ENCODE peak calls at places on chromosomes 6 and 20, in five cellular contexts. F is fibroblast of lung, G is NT2/D1, V is GM23248, H is mesendoderm. E is an unnamed sample. For H3K4me1, the result is how much of the 10 kb centered on the place peaks cover.

GRCh38 chr20:8372819-8373218 is 240.8 kb downstream of the PLCB1 start:
- DNase-seq in V (no peak), F (no peak), H (no peak), G (no peak), E (no peak)

GRCh38 chr20:46207031-46207549 is 89.0 kb downstream of the CD40 start:
- DNase-seq in H (no peak), V (peak), G (no peak), F (no peak), E (no peak)

GRCh38 chr6:139764498-139764986 is 390.1 kb upstream of the CITED2 start:
- DNase-seq in F (peak), H (peak), V (peak), G (peak), E (peak)

GRCh38 chr6:148874698-148875293 is 128.0 kb downstream of the UST start:
- DNase-seq in F (no peak), V (peak), H (peak), G (no peak), E (no peak)

GRCh38 chr6:10441655-10442009 is 26.8 kb upstream of the TFAP2A start:
- DNase-seq in V (no peak), G (no peak), F (no peak), H (no peak), E (no peak)

GRCh38 chr6:17298257-17298656 is 17.1 kb downstream of the RBM24 start:
- DNase-seq in H (no peak), V (no peak), F (no peak), G (no peak), E (no peak)

GRCh38 chr20:38324159-38324558 is 20.2 kb downstream of the BPI start:
- DNase-seq in H (no peak), F (no peak), V (no peak), G (no peak), E (no peak)

GRCh38 chr6:30312266-30312665 is 14.5 kb upstream of the TRIM39 start:
- DNase-seq in F (no peak), G (no peak), H (no peak), V (no peak), E (no peak)

GRCh38 chr20:3651204-3651970 is 11.8 kb downstream of the GFRA4 start:
- DNase-seq in H (no peak), F (no peak), V (no peak), G (no peak), E (no peak)

GRCh38 chr6:37812835-37813234 is 6.7 kb upstream of the ZFAND3 start:
- DNase-seq in F (no peak), V (no peak), G (no peak), H (no peak), E (no peak)

GRCh38 chr6:41986339-41986738 is 44.7 kb upstream of the CCND3 start:
- DNase-seq in H (no peak), F (no peak), V (no peak), G (no peak), E (no peak)

GRCh38 chr6:37940074-37940847 is 120.7 kb downstream of the ZFAND3 start:
- DNase-seq in F (peak), V (no peak), G (no peak), H (no peak), E (no peak)

GRCh38 chr20:2800590-2801458 is at the start of gene CPXM1:
- DNase-seq in G (peak), F (no peak), H (peak), V (no peak), E (no peak)

GRCh38 chr6:47335456-47335855 is 25.8 kb upstream of the TNFRSF21 start:
- DNase-seq in G (no peak), H (no peak), V (no peak), F (no peak), E (no peak)

GRCh38 chr20:60087563-60088105 is 129.4 kb downstream of the CDH26 start:
- DNase-seq in H (no peak), F (peak), G (no peak), V (no peak), E (no peak)

GRCh38 chr20:30168025-30168799 is 1089.3 kb upstream of the DEFB115 start:
- DNase-seq in H (no peak), V (peak), F (no peak), G (no peak), E (no peak)

GRCh38 chr6:138817799-138818198 is 21.9 kb downstream of the ECT2L start:
- DNase-seq in F (peak), H (peak), V (peak), G (no peak), E (peak)

GRCh38 chr20:1961374-1961773 is 32.5 kb downstream of the PDYN start:
- DNase-seq in F (no peak), V (no peak), H (no peak), G (no peak), E (no peak)

GRCh38 chr6:91299544-91300491 is 712.9 kb upstream of the MAP3K7 start:
- DNase-seq in V (no peak), H (peak), G (peak), F (peak), E (no peak)

GRCh38 chr6:35481215-35481614 is 13.0 kb downstream of the RPL10A start:
- DNase-seq in F (no peak), G (no peak), H (no peak), V (no peak), E (no peak)

GRCh38 chr6:161031721-161032495 is 40.3 kb downstream of the MAP3K4 start:
- DNase-seq in F (peak), V (peak), G (no peak), H (no peak), E (no peak)

GRCh38 chr6:42512498-42513042 is 51.3 kb upstream of the UBR2 start:
- DNase-seq in H (peak), V (no peak), G (no peak), F (no peak), E (no peak)

GRCh38 chr20:44715495-44716308 is 533 bp downstream of the CCN5 start:
- DNase-seq in V (no peak), H (no peak), G (no peak), F (no peak), E (no peak)

GRCh38 chr6:139161817-139162284 is 27.0 kb downstream of the HECA start:
- DNase-seq in H (no peak), V (peak), G (no peak), F (no peak), E (no peak)

GRCh38 chr6:136604928-136605485 is 54.8 kb upstream of the MAP7 start:
- DNase-seq in G (no peak), F (peak), V (no peak), H (no peak), E (no peak)

GRCh38 chr20:17645010-17645409 is 37.0 kb downstream of the RRBP1 start:
- DNase-seq in F (no peak), V (no peak), G (no peak), H (no peak), E (no peak)

GRCh38 chr20:17645546-17646208 is 36.4 kb downstream of the RRBP1 start:
- DNase-seq in H (no peak), G (no peak), V (peak), F (no peak), E (no peak)

GRCh38 chr20:17646209-17646717 is 35.8 kb downstream of the RRBP1 start:
- DNase-seq in F (peak), H (no peak), V (no peak), G (no peak), E (no peak)

GRCh38 chr20:17643531-17644188 is 38.4 kb downstream of the RRBP1 start:
- DNase-seq in G (no peak), H (no peak), F (no peak), V (no peak), E (no peak)

GRCh38 chr20:17644451-17644850 is 37.6 kb downstream of the RRBP1 start:
- DNase-seq in H (no peak), V (no peak), F (no peak), G (no peak), E (no peak)
- H3K4me1 ChIP-seq in H (under half), V (under half), F (under half), G (under half), E (under half)

DNA sequence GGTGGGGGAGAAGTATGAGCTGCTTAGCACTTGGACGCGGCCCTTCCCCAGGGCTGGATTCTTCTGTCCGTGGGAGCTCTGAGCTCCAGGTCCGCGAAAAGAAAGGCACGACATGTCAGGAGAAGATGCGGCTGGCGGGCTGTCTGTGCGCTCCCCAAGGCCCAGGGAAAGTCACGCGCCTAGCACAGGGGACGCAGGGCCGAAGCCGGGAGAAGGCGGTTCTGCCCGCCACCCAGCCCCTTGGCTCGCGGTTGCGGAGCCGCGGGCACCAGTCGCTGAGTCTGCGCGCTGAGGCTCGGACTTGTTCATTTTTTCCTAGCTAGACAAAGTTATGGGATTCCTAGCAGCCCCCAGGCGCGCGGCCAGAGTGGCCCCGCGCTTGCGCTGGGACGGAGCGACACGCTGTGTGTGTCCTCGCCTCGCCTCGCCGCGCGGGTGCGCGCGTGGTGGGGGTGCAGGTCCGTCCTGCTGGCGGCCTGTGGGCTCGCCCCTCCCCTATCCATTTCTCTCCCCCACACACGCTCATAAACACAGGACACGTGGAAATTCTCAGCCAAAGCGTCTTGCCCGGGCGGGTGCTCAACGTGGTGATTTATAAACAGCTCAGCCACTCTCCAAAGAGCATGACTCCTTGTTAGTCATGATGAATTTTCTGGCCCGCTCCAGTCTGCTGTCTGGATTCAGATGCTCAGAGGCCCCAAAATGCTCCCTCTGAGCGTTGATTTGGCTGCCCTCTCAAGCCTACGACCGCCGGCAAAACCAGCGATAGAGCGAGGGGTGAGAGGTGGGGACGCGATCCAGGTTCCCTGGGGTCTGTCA is 1.9 kb upstream of the POU3F2 start:
- DNase-seq in V (peak), F (peak), H (no peak), G (no peak), E (peak)
- H3K9ac ChIP-seq in V (peak), F (no peak), H (no peak), G (peak), E (no peak)

GRCh38 chr6:159973951-159974350 is 5.1 kb downstream of the IGF2R start:
- DNase-seq in F (peak), H (no peak), G (no peak), V (peak), E (no peak)
- H3K4me1 ChIP-seq in F (under half), H (under half), G (under half), V (under half), E (under half)

DNA sequence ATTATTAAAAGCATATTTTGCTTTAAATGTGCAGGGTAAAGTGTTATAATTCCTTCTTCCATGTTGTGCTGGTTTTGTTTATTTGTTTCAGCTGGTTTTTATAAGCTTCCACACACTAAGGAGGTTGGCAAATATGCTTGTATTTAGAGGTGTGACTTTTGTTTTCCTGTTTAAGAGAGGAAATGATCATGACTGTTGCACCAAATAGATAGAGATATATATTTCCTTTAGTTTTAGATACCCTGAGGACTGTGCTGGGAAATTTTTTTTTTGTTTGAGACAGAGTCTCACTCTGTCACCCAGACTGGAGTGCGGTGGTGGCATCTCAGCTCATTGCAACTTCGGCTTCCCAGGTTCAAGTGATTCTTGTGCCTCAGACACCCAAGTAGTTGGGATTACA is 5.8 kb downstream of the TBPL1 start:
- DNase-seq in H (no peak), G (no peak), V (no peak), F (no peak), E (no peak)
- H3K9ac ChIP-seq in H (no peak), G (no peak), V (no peak), F (no peak), E (no peak)

E was measured in keratinocyte.